ENCODE peak calls at places on chromosome 12, in seven cellular contexts. One of them, this sample, is unnamed.

GRCh38 chr12:96400631-96401060 is 407 bp upstream of the CDK17 start:
- DNase-seq in ureter: no peak
- DNase-seq in progenitor cell of endocrine pancreas: no peak
- DNase-seq in stimulated activated CD4-positive, alpha-beta T cell treated with anti-CD3 and anti-CD28 coated beads, TNF-alpha, amount 100 ng/mL, for 4 hours: no peak
- DNase-seq in right cardiac atrium: no peak
- DNase-seq in activated gamma-delta T cell treated with anti-CD3 and anti-CD28 coated beads, Interleukin-2, amount 50 U/mL, for 16 hours: no peak
- DNase-seq in RCC 7860: no peak
- DNase-seq in this sample: no peak

GRCh38 chr12:113057565-113058485 is 1.3 kb downstream of the DTX1 start:
- DNase-seq in RCC 7860: no peak
- DNase-seq in ureter: no peak
- DNase-seq in progenitor cell of endocrine pancreas: no peak
- DNase-seq in activated gamma-delta T cell treated with anti-CD3 and anti-CD28 coated beads, Interleukin-2, amount 50 U/mL, for 16 hours: no peak
- DNase-seq in stimulated activated CD4-positive, alpha-beta T cell treated with anti-CD3 and anti-CD28 coated beads, TNF-alpha, amount 100 ng/mL, for 4 hours: no peak
- DNase-seq in right cardiac atrium: no peak
- DNase-seq in this sample: no peak

GRCh38 chr12:28340261-28340660 is 150.0 kb downstream of the CCDC91 start:
- DNase-seq in progenitor cell of endocrine pancreas: no peak
- DNase-seq in RCC 7860: no peak
- DNase-seq in stimulated activated CD4-positive, alpha-beta T cell treated with anti-CD3 and anti-CD28 coated beads, TNF-alpha, amount 100 ng/mL, for 4 hours: no peak
- DNase-seq in ureter: no peak
- DNase-seq in activated gamma-delta T cell treated with anti-CD3 and anti-CD28 coated beads, Interleukin-2, amount 50 U/mL, for 16 hours: no peak
- DNase-seq in right cardiac atrium: no peak
- DNase-seq in this sample: no peak

GRCh38 chr12:132437252-132438138 is 52.5 kb upstream of the FBRSL1 start:
- DNase-seq in right cardiac atrium: peak
- DNase-seq in ureter: no peak
- DNase-seq in activated gamma-delta T cell treated with anti-CD3 and anti-CD28 coated beads, Interleukin-2, amount 50 U/mL, for 16 hours: no peak
- DNase-seq in stimulated activated CD4-positive, alpha-beta T cell treated with anti-CD3 and anti-CD28 coated beads, TNF-alpha, amount 100 ng/mL, for 4 hours: no peak
- DNase-seq in RCC 7860: no peak
- DNase-seq in progenitor cell of endocrine pancreas: no peak
- DNase-seq in this sample: no peak

GRCh38 chr12:55227643-55228042 is 6.8 kb downstream of the OR10A7 start:
- DNase-seq in ureter: no peak
- DNase-seq in stimulated activated CD4-positive, alpha-beta T cell treated with anti-CD3 and anti-CD28 coated beads, TNF-alpha, amount 100 ng/mL, for 4 hours: no peak
- DNase-seq in activated gamma-delta T cell treated with anti-CD3 and anti-CD28 coated beads, Interleukin-2, amount 50 U/mL, for 16 hours: no peak
- DNase-seq in RCC 7860: no peak
- DNase-seq in progenitor cell of endocrine pancreas: no peak
- DNase-seq in right cardiac atrium: no peak
- DNase-seq in this sample: no peak

GRCh38 chr12:51322452-51322851 is 1.5 kb downstream of the BIN2 start:
- DNase-seq in right cardiac atrium: no peak
- DNase-seq in ureter: no peak
- DNase-seq in progenitor cell of endocrine pancreas: no peak
- DNase-seq in RCC 7860: no peak
- DNase-seq in stimulated activated CD4-positive, alpha-beta T cell treated with anti-CD3 and anti-CD28 coated beads, TNF-alpha, amount 100 ng/mL, for 4 hours: no peak
- DNase-seq in activated gamma-delta T cell treated with anti-CD3 and anti-CD28 coated beads, Interleukin-2, amount 50 U/mL, for 16 hours: no peak
- DNase-seq in this sample: no peak

GRCh38 chr12:51415931-51416330 is 8.7 kb upstream of the SLC4A8 start:
- DNase-seq in ureter: no peak
- DNase-seq in RCC 7860: no peak
- DNase-seq in progenitor cell of endocrine pancreas: no peak
- DNase-seq in right cardiac atrium: no peak
- DNase-seq in activated gamma-delta T cell treated with anti-CD3 and anti-CD28 coated beads, Interleukin-2, amount 50 U/mL, for 16 hours: no peak
- DNase-seq in stimulated activated CD4-positive, alpha-beta T cell treated with anti-CD3 and anti-CD28 coated beads, TNF-alpha, amount 100 ng/mL, for 4 hours: no peak
- DNase-seq in this sample: no peak

GRCh38 chr12:67752226-67752732 is 103.7 kb downstream of the DYRK2 start:
- DNase-seq in progenitor cell of endocrine pancreas: no peak
- DNase-seq in activated gamma-delta T cell treated with anti-CD3 and anti-CD28 coated beads, Interleukin-2, amount 50 U/mL, for 16 hours: no peak
- DNase-seq in stimulated activated CD4-positive, alpha-beta T cell treated with anti-CD3 and anti-CD28 coated beads, TNF-alpha, amount 100 ng/mL, for 4 hours: no peak
- DNase-seq in right cardiac atrium: no peak
- DNase-seq in RCC 7860: peak
- DNase-seq in ureter: no peak
- DNase-seq in this sample: no peak

GRCh38 chr12:116862167-116862566 is 19.1 kb downstream of the HRK start:
- DNase-seq in progenitor cell of endocrine pancreas: no peak
- DNase-seq in right cardiac atrium: no peak
- DNase-seq in ureter: no peak
- DNase-seq in stimulated activated CD4-positive, alpha-beta T cell treated with anti-CD3 and anti-CD28 coated beads, TNF-alpha, amount 100 ng/mL, for 4 hours: no peak
- DNase-seq in activated gamma-delta T cell treated with anti-CD3 and anti-CD28 coated beads, Interleukin-2, amount 50 U/mL, for 16 hours: no peak
- DNase-seq in RCC 7860: no peak
- DNase-seq in this sample: no peak

GRCh38 chr12:19006626-19007025 is 122.9 kb upstream of the PLEKHA5 start:
- DNase-seq in RCC 7860: no peak
- DNase-seq in right cardiac atrium: no peak
- DNase-seq in progenitor cell of endocrine pancreas: no peak
- DNase-seq in stimulated activated CD4-positive, alpha-beta T cell treated with anti-CD3 and anti-CD28 coated beads, TNF-alpha, amount 100 ng/mL, for 4 hours: no peak
- DNase-seq in activated gamma-delta T cell treated with anti-CD3 and anti-CD28 coated beads, Interleukin-2, amount 50 U/mL, for 16 hours: no peak
- DNase-seq in ureter: no peak
- DNase-seq in this sample: no peak

GRCh38 chr12:70722584-70723343 is 85.5 kb upstream of the PTPRB start:
- DNase-seq in activated gamma-delta T cell treated with anti-CD3 and anti-CD28 coated beads, Interleukin-2, amount 50 U/mL, for 16 hours: no peak
- DNase-seq in ureter: no peak
- DNase-seq in stimulated activated CD4-positive, alpha-beta T cell treated with anti-CD3 and anti-CD28 coated beads, TNF-alpha, amount 100 ng/mL, for 4 hours: no peak
- DNase-seq in progenitor cell of endocrine pancreas: no peak
- DNase-seq in RCC 7860: no peak
- DNase-seq in right cardiac atrium: no peak
- DNase-seq in this sample: no peak

GRCh38 chr12:130698106-130698505 is 18.0 kb downstream of the RIMBP2 start:
- DNase-seq in ureter: no peak
- DNase-seq in activated gamma-delta T cell treated with anti-CD3 and anti-CD28 coated beads, Interleukin-2, amount 50 U/mL, for 16 hours: no peak
- DNase-seq in right cardiac atrium: no peak
- DNase-seq in progenitor cell of endocrine pancreas: no peak
- DNase-seq in RCC 7860: no peak
- DNase-seq in stimulated activated CD4-positive, alpha-beta T cell treated with anti-CD3 and anti-CD28 coated beads, TNF-alpha, amount 100 ng/mL, for 4 hours: no peak
- DNase-seq in this sample: no peak

GRCh38 chr12:9843416-9843815 is 16.1 kb downstream of the KLRF1 start:
- DNase-seq in RCC 7860: no peak
- DNase-seq in ureter: no peak
- DNase-seq in progenitor cell of endocrine pancreas: no peak
- DNase-seq in activated gamma-delta T cell treated with anti-CD3 and anti-CD28 coated beads, Interleukin-2, amount 50 U/mL, for 16 hours: no peak
- DNase-seq in stimulated activated CD4-positive, alpha-beta T cell treated with anti-CD3 and anti-CD28 coated beads, TNF-alpha, amount 100 ng/mL, for 4 hours: no peak
- DNase-seq in right cardiac atrium: no peak
- DNase-seq in this sample: no peak

GRCh38 chr12:131176266-131176665 is 222.6 kb downstream of the ADGRD1 start:
- DNase-seq in ureter: no peak
- DNase-seq in right cardiac atrium: no peak
- DNase-seq in RCC 7860: no peak
- DNase-seq in stimulated activated CD4-positive, alpha-beta T cell treated with anti-CD3 and anti-CD28 coated beads, TNF-alpha, amount 100 ng/mL, for 4 hours: no peak
- DNase-seq in progenitor cell of endocrine pancreas: no peak
- DNase-seq in activated gamma-delta T cell treated with anti-CD3 and anti-CD28 coated beads, Interleukin-2, amount 50 U/mL, for 16 hours: no peak
- DNase-seq in this sample: no peak

GRCh38 chr12:114986178-114986714 is 302.3 kb upstream of the TBX3 start:
- DNase-seq in right cardiac atrium: no peak
- DNase-seq in stimulated activated CD4-positive, alpha-beta T cell treated with anti-CD3 and anti-CD28 coated beads, TNF-alpha, amount 100 ng/mL, for 4 hours: no peak
- DNase-seq in activated gamma-delta T cell treated with anti-CD3 and anti-CD28 coated beads, Interleukin-2, amount 50 U/mL, for 16 hours: no peak
- DNase-seq in ureter: no peak
- DNase-seq in RCC 7860: no peak
- DNase-seq in progenitor cell of endocrine pancreas: no peak
- DNase-seq in this sample: no peak

GRCh38 chr12:27388650-27389049 is 56.0 kb downstream of the BMAL2 start:
- DNase-seq in right cardiac atrium: no peak
- DNase-seq in activated gamma-delta T cell treated with anti-CD3 and anti-CD28 coated beads, Interleukin-2, amount 50 U/mL, for 16 hours: no peak
- DNase-seq in RCC 7860: no peak
- DNase-seq in ureter: no peak
- DNase-seq in progenitor cell of endocrine pancreas: no peak
- DNase-seq in stimulated activated CD4-positive, alpha-beta T cell treated with anti-CD3 and anti-CD28 coated beads, TNF-alpha, amount 100 ng/mL, for 4 hours: no peak
- DNase-seq in this sample: no peak

GRCh38 chr12:74365178-74365964 is 172.3 kb upstream of the ATXN7L3B start:
- DNase-seq in progenitor cell of endocrine pancreas: no peak
- DNase-seq in right cardiac atrium: no peak
- DNase-seq in activated gamma-delta T cell treated with anti-CD3 and anti-CD28 coated beads, Interleukin-2, amount 50 U/mL, for 16 hours: no peak
- DNase-seq in stimulated activated CD4-positive, alpha-beta T cell treated with anti-CD3 and anti-CD28 coated beads, TNF-alpha, amount 100 ng/mL, for 4 hours: no peak
- DNase-seq in ureter: no peak
- DNase-seq in RCC 7860: peak
- DNase-seq in this sample: no peak

GRCh38 chr12:75725505-75726120 is 214.2 kb upstream of the KRR1 start:
- DNase-seq in progenitor cell of endocrine pancreas: no peak
- DNase-seq in activated gamma-delta T cell treated with anti-CD3 and anti-CD28 coated beads, Interleukin-2, amount 50 U/mL, for 16 hours: no peak
- DNase-seq in right cardiac atrium: no peak
- DNase-seq in ureter: no peak
- DNase-seq in stimulated activated CD4-positive, alpha-beta T cell treated with anti-CD3 and anti-CD28 coated beads, TNF-alpha, amount 100 ng/mL, for 4 hours: no peak
- DNase-seq in RCC 7860: peak
- DNase-seq in this sample: no peak

GRCh38 chr12:22083167-22083566 is 37.1 kb downstream of the CMAS start:
- DNase-seq in progenitor cell of endocrine pancreas: no peak
- DNase-seq in right cardiac atrium: no peak
- DNase-seq in RCC 7860: peak
- DNase-seq in activated gamma-delta T cell treated with anti-CD3 and anti-CD28 coated beads, Interleukin-2, amount 50 U/mL, for 16 hours: no peak
- DNase-seq in ureter: no peak
- DNase-seq in stimulated activated CD4-positive, alpha-beta T cell treated with anti-CD3 and anti-CD28 coated beads, TNF-alpha, amount 100 ng/mL, for 4 hours: no peak
- DNase-seq in this sample: no peak

GRCh38 chr12:75553865-75554555 is 42.6 kb upstream of the KRR1 start:
- DNase-seq in activated gamma-delta T cell treated with anti-CD3 and anti-CD28 coated beads, Interleukin-2, amount 50 U/mL, for 16 hours: no peak
- DNase-seq in RCC 7860: no peak
- DNase-seq in progenitor cell of endocrine pancreas: no peak
- DNase-seq in stimulated activated CD4-positive, alpha-beta T cell treated with anti-CD3 and anti-CD28 coated beads, TNF-alpha, amount 100 ng/mL, for 4 hours: no peak
- DNase-seq in ureter: no peak
- DNase-seq in right cardiac atrium: no peak
- DNase-seq in this sample: no peak